ENCODE peak calls at places on chromosomes 6 and 20, in five cellular contexts. J, K, C, F and O are unnamed samples.

GRCh38 chr6:5781966-5782556 is 224.7 kb downstream of the NRN1 start:
- DNase-seq in C (no peak), K (no peak), J (no peak), F (no peak), O (no peak)

GRCh38 chr20:4300921-4301320 is 285.6 kb upstream of the RNF24 start:
- DNase-seq in F (no peak), C (no peak), J (no peak), K (no peak), O (no peak)

GRCh38 chr6:167116838-167117228 is 6.1 kb upstream of the CCR6 start:
- DNase-seq in J (no peak), C (no peak), F (no peak), K (no peak), O (no peak)

GRCh38 chr6:72959821-72960220 is 265.5 kb downstream of the KHDC1L start:
- DNase-seq in J (no peak), C (peak; percentile 49), K (no peak), F (no peak), O (no peak)

GRCh38 chr6:31472259-31472658 is 25.7 kb upstream of the MICB start:
- DNase-seq in K (no peak), C (no peak), J (no peak), F (no peak), O (no peak)

GRCh38 chr20:4161447-4162251 is 146.3 kb upstream of the RNF24 start:
- DNase-seq in F (no peak), J (no peak), K (peak; percentile 89), C (no peak), O (no peak)

GRCh38 chr6:88380083-88380482 is 213.9 kb upstream of the CNR1 start:
- DNase-seq in F (peak; percentile 58), J (peak; percentile 41), C (peak; percentile 18), K (no peak), O (peak; percentile 32)

GRCh38 chr6:163828038-163828790 is 413.7 kb downstream of the QKI start:
- DNase-seq in C (peak; percentile 35), F (no peak), K (no peak), J (no peak), O (no peak)

GRCh38 chr20:20452254-20452676 is 84.4 kb downstream of the INSM1 start:
- DNase-seq in F (peak; percentile 43), K (peak; percentile 45), J (peak; percentile 19), C (peak; percentile 78), O (no peak)

GRCh38 chr6:130872250-130873095 is 45.3 kb downstream of the SMLR1 start:
- DNase-seq in K (peak; percentile 73), C (peak; percentile 44), J (peak; percentile 4), F (peak; percentile 66), O (peak; percentile 83)

GRCh38 chr20:37352611-37352980 is 6.7 kb downstream of the SRC start:
- DNase-seq in K (no peak), C (no peak), F (no peak), J (no peak), O (no peak)

GRCh38 chr20:63568986-63569949 is 4.8 kb downstream of the HELZ2 start:
- DNase-seq in C (no peak), K (no peak), J (no peak), F (peak; percentile 67), O (no peak)

GRCh38 chr6:39808934-39809333 is 16.8 kb downstream of the DAAM2 start:
- DNase-seq in K (no peak), J (no peak), C (no peak), F (no peak), O (no peak)

GRCh38 chr6:38750968-38751615 is 36.0 kb downstream of the DNAH8 start:
- DNase-seq in J (no peak), C (no peak), K (no peak), F (no peak), O (no peak)

GRCh38 chr6:165883851-165884640 is 221.0 kb upstream of the PDE10A start:
- DNase-seq in F (no peak), J (peak; percentile 26), K (no peak), C (peak; percentile 59), O (no peak)

GRCh38 chr6:5482619-5483018 is 221.3 kb downstream of the FARS2 start:
- DNase-seq in C (no peak), J (no peak), K (no peak), F (no peak), O (no peak)

GRCh38 chr6:2215342-2215741 is 30.1 kb downstream of the GMDS start:
- DNase-seq in C (no peak), K (no peak), J (no peak), F (peak; percentile 85), O (no peak)

GRCh38 chr6:76876922-76877553 is 586.3 kb downstream of the HTR1B start:
- DNase-seq in F (peak; percentile 43), J (no peak), C (peak; percentile 12), K (peak; percentile 54), O (peak; percentile 21)

GRCh38 chr6:163501440-163501839 is 86.9 kb downstream of the QKI start:
- DNase-seq in C (no peak), F (no peak), K (no peak), J (no peak), O (no peak)

GRCh38 chr6:18263561-18264337 is 581 bp downstream of the DEK start:
- DNase-seq in F (peak; percentile 40), J (peak; percentile 44), K (peak; percentile 74), C (no peak), O (peak; percentile 83)
- TF ChIP-seq POLR2A in F (no peak), J (no peak), K (no peak), C (no peak), O (no peak)

GRCh38 chr20:46108976-46109375 is 9.1 kb upstream of the CD40 start:
- DNase-seq in K (no peak), F (no peak), C (no peak), J (no peak), O (no peak)

GRCh38 chr20:46111028-46111835 is 6.9 kb upstream of the CD40 start:
- DNase-seq in F (no peak), C (no peak), J (no peak), K (no peak), O (peak; percentile 1)

GRCh38 chr20:46112430-46113020 is 5.6 kb upstream of the CD40 start:
- DNase-seq in K (no peak), C (no peak), F (no peak), J (no peak), O (no peak)

GRCh38 chr20:46111836-46112212 is 6.3 kb upstream of the CD40 start:
- DNase-seq in K (no peak), F (no peak), J (no peak), C (no peak), O (no peak)

DNA sequence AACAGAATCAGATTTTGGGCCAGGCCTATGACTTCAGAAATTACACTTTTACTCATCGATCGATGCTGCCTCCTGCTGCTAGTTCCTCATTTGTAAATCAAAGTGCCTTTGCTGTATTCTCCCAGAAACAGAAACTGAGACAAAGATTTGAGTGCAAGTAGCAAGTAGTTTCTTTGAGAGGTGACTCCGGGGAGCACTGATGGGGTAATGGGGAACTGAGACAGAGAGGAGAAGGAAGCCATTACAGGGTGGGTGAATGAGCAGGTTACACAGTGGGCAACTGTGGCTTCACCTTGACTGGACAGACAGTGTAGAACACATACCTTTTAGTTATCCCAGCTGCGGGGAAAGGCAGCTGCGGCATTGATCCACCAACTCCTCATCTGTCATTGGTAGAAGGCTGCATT is 9.7 kb upstream of the CD40 start:
- DNase-seq in C (no peak), J (no peak), K (no peak), F (no peak), O (no peak)
- TF ChIP-seq POLR2A in C (no peak), J (no peak), K (no peak), F (no peak), O (no peak)

DNA sequence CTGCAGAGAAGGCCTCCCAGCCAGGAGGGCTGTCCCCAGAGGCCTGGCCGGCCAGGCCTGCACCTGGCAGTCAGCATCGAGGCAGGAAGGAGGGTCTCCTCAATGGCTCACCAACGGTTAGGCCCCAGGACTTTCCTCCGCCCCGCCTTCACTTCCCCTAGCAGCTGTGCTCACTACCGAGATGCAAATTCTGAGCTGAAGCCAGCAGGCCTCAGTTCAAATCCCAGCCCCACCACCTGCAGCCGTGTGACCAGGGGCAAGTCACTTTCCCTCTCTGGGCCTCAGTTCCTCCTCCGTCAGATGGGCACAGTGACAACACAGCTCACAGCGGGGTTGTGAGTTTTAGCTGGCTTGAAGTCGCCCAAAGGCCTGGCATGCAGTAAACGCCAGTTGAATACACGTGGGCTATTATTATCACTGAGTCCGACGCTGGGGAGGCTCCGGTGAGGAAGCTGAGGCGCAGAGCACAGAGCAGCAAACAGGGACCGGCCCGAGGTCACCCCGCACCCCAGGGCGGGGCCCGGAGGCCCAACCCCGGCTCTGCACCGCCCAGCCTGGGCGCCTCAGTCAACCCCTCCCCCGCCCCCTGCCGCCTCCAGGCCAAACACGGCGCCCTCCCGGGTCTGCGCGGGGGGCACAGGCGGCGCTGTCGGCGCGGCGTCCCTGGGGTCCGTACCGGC is 717 bp downstream of the E2F1 start:
- DNase-seq in C (no peak), J (no peak), K (no peak), F (peak; percentile 88), O (no peak)
- TF ChIP-seq POLR2A in C (no peak), J (peak; percentile 16), K (no peak), F (no peak), O (no peak)

DNA sequence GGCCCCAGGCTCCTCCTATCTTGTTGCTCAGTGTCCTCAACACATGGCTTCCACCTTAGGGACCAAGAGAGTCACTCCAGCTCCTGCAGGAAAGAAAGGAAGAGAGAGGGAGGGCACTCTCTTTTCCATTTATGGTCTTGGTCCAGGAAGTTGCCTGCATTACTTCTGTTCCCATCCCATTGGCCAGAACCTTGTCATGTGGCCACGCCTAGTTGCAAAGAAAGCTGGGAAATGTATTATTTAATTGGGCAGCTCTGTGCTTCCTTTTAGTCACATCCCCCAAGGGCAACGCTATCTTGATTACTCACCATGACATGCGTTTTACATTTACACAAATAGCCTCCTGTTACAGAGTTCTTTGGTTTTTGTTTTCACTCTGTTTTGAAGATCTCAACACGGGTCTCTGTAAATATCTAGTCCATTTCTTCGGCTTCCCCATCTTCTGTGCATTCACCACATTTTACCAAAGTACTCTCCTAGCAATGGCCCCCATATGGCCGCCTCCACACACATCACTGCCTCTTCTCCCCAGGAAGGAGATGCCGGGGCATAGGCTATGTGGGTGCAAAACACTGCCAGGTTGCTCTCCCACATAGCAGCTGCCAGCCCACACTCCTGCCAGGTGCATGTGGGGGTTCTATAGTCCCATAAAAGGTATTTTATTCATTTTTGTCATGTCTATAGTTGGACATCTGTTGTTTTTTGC is 35.7 kb upstream of the ZMYND8 start:
- DNase-seq in K (peak; percentile 31), F (peak; percentile 97), J (peak; percentile 57), C (peak; percentile 97), O (no peak)
- TF ChIP-seq POLR2A in K (no peak), F (no peak), J (no peak), C (no peak), O (no peak)